ENCODE peak calls at places on chromosomes 6 and 20, in eight cellular contexts. M is heart right ventricle; O is stomach; Q is effector memory CD4-positive, alpha-beta T cell; R is left lung; J is fibroblast of lung; V is IMR-90; T is cardiac muscle cell. Z is an unnamed sample.

GRCh38 chr20:4468114-4468513 is 253.6 kb upstream of the PRND start:
- DNase-seq in M (no peak), O (no peak), Q (no peak), R (no peak), J (no peak), V (peak), T (no peak), Z (no peak)

GRCh38 chr6:148179786-148180185 is 162.9 kb upstream of the SASH1 start:
- DNase-seq in M (no peak), O (no peak), Q (no peak), R (no peak), J (peak), V (peak), T (peak), Z (peak)

GRCh38 chr20:61253264-61253639 is 1.2 kb downstream of the CDH4 start:
- DNase-seq in M (no peak), O (no peak), Q (no peak), R (no peak), J (peak), V (peak), T (peak), Z (no peak)

GRCh38 chr6:115838763-115839401 is 221.8 kb downstream of the FRK start:
- DNase-seq in M (no peak), O (peak), Q (no peak), R (no peak), J (peak), V (peak), T (peak), Z (no peak)

GRCh38 chr6:163260111-163260895 is 154.2 kb upstream of the QKI start:
- DNase-seq in M (no peak), O (no peak), Q (no peak), R (no peak), J (peak), V (no peak), T (peak), Z (no peak)

GRCh38 chr20:61560361-61560853 is 308.3 kb downstream of the CDH4 start:
- DNase-seq in M (no peak), O (no peak), Q (no peak), R (no peak), J (peak), V (peak), T (peak), Z (no peak)

GRCh38 chr6:127457444-127458064 is 1.6 kb downstream of the KIAA0408 start:
- DNase-seq in M (no peak), O (no peak), Q (no peak), R (no peak), J (peak), V (peak), T (peak), Z (no peak)

GRCh38 chr6:10610289-10610688 is 84.1 kb downstream of the C6orf52 start:
- DNase-seq in M (peak), O (no peak), Q (no peak), R (no peak), J (peak), V (peak), T (no peak), Z (no peak)

GRCh38 chr6:143260857-143261256 is 189.6 kb downstream of the ADAT2 start:
- DNase-seq in M (no peak), O (no peak), Q (no peak), R (no peak), J (no peak), V (peak), T (no peak), Z (no peak)

GRCh38 chr6:81451787-81452186 is 300.7 kb downstream of the TENT5A start:
- DNase-seq in M (no peak), O (no peak), Q (no peak), R (no peak), J (peak), V (peak), T (peak), Z (no peak)

GRCh38 chr20:42218566-42218965 is 600.4 kb upstream of the CHD6 start:
- DNase-seq in M (no peak), O (no peak), Q (no peak), R (peak), J (no peak), V (no peak), T (no peak), Z (no peak)
- H3K4me3 ChIP-seq in M (no peak), O (no peak), Q (no peak), R (no peak), J (no peak), V (no peak), T (no peak), Z (no peak)

DNA sequence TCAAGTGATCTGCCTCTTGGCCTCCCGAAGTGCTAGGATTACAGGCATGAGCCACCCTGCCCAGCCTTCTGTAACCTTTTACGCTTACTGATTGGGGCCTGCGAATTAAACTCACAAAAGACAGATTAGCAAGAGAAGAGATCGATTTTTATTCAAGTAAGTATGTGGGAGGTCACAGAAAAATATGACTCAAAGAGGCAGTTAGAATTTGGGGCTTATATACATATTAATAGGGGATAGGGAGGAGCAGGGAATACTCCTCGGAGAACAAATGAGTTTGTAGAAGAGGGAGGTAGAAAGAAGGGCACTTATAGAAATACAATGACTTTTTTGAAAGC is 78.9 kb downstream of the CD24 start:
- DNase-seq in M (no peak), O (no peak), Q (no peak), R (no peak), J (no peak), V (no peak), T (no peak), Z (no peak)
- H3K27ac ChIP-seq in M (no peak), O (no peak), Q (no peak), R (no peak), J (no peak), V (no peak), T (no peak), Z (no peak)

GRCh38 chr6:14130431-14131075 is 13.0 kb downstream of the CD83 start:
- DNase-seq in M (no peak), O (no peak), Q (no peak), R (no peak), J (no peak), V (peak), T (no peak), Z (no peak)

GRCh38 chr6:14135865-14136539 is 18.4 kb downstream of the CD83 start:
- DNase-seq in M (no peak), O (no peak), Q (no peak), R (no peak), J (no peak), V (no peak), T (no peak), Z (no peak)

GRCh38 chr6:14131579-14131978 is 14.0 kb downstream of the CD83 start:
- DNase-seq in M (no peak), O (no peak), Q (no peak), R (no peak), J (no peak), V (no peak), T (no peak), Z (no peak)

GRCh38 chr6:14132244-14133220 is 15.0 kb downstream of the CD83 start:
- DNase-seq in M (no peak), O (no peak), Q (no peak), R (no peak), J (no peak), V (no peak), T (no peak), Z (no peak)

DNA sequence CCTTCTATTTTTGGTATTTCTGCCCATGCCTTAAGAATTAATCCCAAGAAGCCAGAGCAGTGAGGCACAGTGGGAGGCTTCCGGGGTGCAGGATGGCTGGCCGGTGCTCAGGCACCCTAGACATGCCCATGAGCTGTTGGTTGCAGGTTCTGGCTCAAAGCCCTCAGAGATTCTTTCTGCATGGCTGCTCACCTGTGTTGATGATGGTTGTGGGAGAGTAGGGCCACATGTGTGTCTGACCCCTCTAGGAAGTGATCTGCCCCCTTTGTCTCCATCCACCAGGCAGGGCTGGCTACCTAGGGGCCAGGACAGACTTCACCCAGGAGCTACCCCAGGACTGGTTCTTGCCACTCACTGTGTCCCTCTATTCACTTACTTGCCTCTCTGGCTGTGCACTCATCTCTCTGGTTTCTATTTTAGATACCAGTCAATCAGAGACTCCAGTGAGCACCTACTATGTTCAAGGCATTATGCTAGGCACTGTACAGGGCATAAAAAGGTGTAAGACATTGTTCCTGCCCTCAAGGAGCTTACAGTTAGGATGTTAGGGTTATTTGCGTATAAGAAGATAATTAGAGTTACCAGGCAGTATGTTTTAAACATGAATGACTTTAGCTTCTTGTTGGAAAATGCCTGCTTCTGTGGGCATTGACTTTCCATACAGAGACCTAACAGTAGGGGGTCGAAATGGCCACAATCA is 16.8 kb downstream of the CD83 start:
- DNase-seq in M (no peak), O (no peak), Q (no peak), R (no peak), J (no peak), V (no peak), T (no peak), Z (no peak)
- H3K4me3 ChIP-seq in M (no peak), O (no peak), Q (no peak), R (no peak), J (no peak), V (no peak), T (no peak), Z (no peak)

DNA sequence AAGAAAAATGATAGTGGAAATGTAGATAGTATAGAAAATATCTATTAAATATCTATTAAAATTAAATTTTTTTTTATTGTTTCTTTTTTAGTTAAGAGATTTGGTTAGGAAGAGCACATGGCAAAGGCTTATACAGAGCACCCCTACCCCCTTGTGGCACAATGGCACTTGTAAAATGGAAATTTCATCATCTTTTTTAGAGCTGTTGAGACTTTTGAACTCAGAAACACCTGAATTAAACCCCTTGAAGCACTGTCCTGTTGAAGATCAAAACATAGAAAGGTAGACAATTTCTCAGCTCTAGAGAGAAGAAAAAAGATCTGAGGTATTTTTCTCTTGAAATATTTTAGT is 572.4 kb downstream of the PKHD1 start:
- DNase-seq in M (no peak), O (no peak), Q (no peak), R (no peak), J (no peak), V (no peak), T (no peak), Z (no peak)
- H3K27ac ChIP-seq in M (no peak), O (no peak), Q (no peak), R (no peak), J (no peak), V (no peak), T (no peak), Z (no peak)

DNA sequence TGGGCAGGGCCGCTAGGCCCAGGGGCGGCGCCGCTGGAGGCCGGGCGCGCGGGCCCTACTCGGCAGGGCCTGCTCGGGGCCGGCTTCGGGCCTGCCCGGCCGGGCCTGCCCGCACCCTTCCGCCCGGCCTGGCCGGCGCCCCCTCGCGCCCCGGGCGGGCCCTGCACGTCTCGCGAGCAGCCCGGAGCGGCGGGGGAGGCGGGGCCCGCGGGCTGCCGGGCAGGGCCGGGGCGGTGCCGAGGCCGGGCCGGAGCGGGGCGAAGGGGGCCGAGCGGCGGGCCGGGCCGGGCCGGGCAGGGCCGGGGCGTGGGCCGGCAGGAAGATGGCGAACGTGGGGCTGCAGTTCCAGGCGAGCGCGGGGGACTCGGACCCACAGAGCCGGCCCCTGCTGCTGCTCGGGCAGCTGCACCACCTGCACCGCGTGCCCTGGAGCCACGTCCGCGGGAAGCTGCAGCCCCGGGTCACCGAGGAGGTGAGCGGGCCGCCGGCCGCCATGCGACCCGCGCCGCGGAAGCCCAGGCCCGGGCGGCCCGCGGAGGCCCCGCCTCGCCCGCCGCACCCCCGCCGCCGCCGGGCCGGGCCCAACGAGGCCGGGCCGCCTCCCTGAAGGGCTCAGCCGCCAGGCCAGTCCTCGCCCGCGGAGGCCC is at the start of gene NPEPL1:
- DNase-seq in M (peak), O (peak), Q (peak), R (peak), J (peak), V (peak), T (peak), Z (peak)
- H3K4me3 ChIP-seq in M (peak), O (peak), Q (peak), R (peak), J (peak), V (peak), T (no peak), Z (no peak)

DNA sequence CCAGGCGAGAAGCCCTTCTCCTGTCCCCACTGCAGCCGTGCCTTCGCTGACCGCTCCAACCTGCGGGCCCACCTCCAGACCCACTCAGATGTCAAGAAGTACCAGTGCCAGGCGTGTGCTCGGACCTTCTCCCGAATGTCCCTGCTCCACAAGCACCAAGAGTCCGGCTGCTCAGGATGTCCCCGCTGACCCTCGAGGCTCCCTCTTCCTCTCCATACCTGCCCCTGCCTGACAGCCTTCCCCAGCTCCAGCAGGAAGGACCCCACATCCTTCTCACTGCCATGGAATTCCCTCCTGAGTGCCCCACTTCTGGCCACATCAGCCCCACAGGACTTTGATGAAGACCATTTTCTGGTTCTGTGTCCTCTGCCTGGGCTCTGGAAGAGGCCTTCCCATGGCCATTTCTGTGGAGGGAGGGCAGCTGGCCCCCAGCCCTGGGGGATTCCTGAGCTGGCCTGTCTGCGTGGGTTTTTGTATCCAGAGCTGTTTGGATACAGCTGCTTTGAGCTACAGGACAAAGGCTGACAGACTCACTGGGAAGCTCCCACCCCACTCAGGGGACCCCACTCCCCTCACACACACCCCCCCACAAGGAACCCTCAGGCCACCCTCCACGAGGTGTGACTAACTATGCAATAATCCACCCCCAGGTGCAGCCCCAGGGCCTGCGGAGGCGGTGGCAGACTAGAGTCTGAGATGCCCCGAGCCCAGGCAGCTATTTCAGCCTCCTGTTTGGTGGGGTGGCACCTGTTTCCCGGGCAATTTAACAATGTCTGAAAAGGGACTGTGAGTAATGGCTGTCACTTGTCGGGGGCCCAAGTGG is 5.3 kb downstream of the SNAI1 start:
- DNase-seq in M (no peak), O (no peak), Q (no peak), R (no peak), J (no peak), V (peak), T (peak), Z (no peak)
- H3K27ac ChIP-seq in M (peak), O (peak), Q (no peak), R (no peak), J (peak), V (peak), T (peak), Z (no peak)

DNA sequence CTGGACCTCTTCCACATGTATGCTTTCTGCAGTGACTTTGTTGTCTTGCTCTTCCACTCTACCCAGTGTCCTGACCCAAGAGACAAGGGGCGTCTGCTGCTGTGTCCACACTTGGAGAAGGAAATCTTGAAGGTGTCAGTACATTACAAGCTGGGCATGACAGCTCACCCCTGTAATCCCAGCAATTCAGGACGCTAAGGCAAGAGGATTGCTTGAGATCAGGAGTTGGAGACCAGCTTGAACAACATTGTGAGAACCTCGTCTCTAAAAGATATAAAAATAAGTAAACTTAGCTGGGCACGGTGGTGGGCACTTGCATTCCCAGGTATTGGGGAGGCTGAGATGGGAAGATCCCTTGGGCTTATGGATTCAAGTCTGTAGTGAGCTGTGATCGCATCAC is 5.8 kb upstream of the HLA-B start:
- DNase-seq in M (no peak), O (no peak), Q (no peak), R (no peak), J (no peak), V (no peak), T (no peak), Z (no peak)
- H3K4me3 ChIP-seq in M (no peak), O (no peak), Q (no peak), R (no peak), J (no peak), V (no peak), T (no peak), Z (no peak)

GRCh38 chr20:63025534-63026331 is 19.0 kb upstream of the BHLHE23 start:
- DNase-seq in M (no peak), O (no peak), Q (no peak), R (peak), J (no peak), V (peak), T (peak), Z (peak)

GRCh38 chr20:63023836-63024571 is 17.2 kb upstream of the BHLHE23 start:
- DNase-seq in M (no peak), O (no peak), Q (no peak), R (peak), J (no peak), V (no peak), T (no peak), Z (no peak)

GRCh38 chr20:63026582-63027424 is 20.0 kb upstream of the BHLHE23 start:
- DNase-seq in M (no peak), O (no peak), Q (no peak), R (peak), J (no peak), V (no peak), T (no peak), Z (no peak)

GRCh38 chr20:63023071-63023835 is 16.5 kb upstream of the BHLHE23 start:
- DNase-seq in M (no peak), O (no peak), Q (no peak), R (peak), J (no peak), V (no peak), T (no peak), Z (no peak)

DNA sequence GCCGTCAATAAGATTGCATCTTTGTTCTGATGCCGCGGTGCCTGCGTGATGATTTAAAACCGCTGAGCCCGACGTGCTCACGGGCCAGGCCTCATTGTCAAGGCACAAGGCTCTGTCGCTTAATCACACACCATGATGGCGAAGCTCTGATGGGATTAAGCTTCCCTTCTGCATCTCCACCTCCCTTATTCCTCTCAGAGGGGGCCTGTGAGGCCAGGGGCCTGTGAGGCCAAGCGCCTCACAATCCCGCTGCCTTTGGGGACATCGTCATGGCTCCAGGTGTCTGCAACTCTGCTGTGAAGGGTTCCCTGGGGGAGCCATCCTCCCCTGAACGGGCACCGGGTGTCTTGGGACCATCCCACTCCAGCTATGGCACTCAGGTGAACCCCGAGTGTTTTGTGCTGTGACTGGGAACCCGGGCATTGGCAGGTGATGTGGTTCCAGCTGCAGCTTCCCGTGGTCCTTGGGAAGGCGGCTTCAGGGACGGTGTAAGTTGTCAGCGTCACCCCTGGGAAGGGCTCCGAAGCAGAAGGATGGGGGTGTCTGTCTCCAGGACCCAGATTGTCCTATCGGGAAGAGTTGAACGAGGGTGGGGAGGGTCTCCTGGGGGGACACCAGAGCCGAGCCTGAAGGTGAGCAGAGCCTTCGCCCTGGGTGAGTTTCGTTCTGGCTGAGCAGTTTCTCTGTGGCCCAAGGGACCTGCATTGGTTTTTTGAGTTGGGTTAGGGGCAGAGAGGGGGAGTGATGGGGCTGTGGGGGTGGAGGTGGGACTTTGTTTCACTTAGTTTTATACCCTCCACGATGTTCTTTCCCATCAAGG is 18.0 kb upstream of the BHLHE23 start:
- DNase-seq in M (no peak), O (no peak), Q (no peak), R (peak), J (no peak), V (no peak), T (no peak), Z (no peak)
- H3K27ac ChIP-seq in M (no peak), O (no peak), Q (no peak), R (no peak), J (no peak), V (no peak), T (no peak), Z (no peak)

Z was measured in CD4-positive, CD25-positive, alpha-beta regulatory T cell.